ENCODE peak calls at places on chromosome 4, in five cellular contexts. O is IMR-90, W is lower leg skin, P is esophagus muscularis mucosa, E is heart left ventricle. M is an unnamed sample.

GRCh38 chr4:93199492-93199891 is 629.1 kb upstream of the ATOH1 start:
- DNase-seq in O (peak), E (no peak), W (no peak), P (no peak), M (no peak)

GRCh38 chr4:81257021-81257420 is 42.0 kb upstream of the PRKG2 start:
- DNase-seq in E (no peak), W (no peak), P (no peak), O (peak), M (no peak)

GRCh38 chr4:113699772-113700171 is 61.8 kb downstream of the CAMK2D start:
- DNase-seq in P (no peak), E (no peak), O (peak), W (no peak), M (no peak)

GRCh38 chr4:88143504-88143903 is 14.9 kb downstream of the ABCG2 start:
- DNase-seq in W (no peak), E (no peak), O (peak), P (no peak), M (no peak)

GRCh38 chr4:142845293-142846070 is 619 bp downstream of the INPP4B start:
- DNase-seq in O (no peak), E (peak), W (peak), P (no peak), M (no peak)

GRCh38 chr4:1837069-1837468 is 18.9 kb downstream of the LETM1 start:
- DNase-seq in W (no peak), E (no peak), O (no peak), P (no peak), M (no peak)

GRCh38 chr4:83115000-83115399 is 471 bp upstream of the PLAC8 start:
- DNase-seq in E (no peak), O (peak), W (no peak), P (no peak), M (no peak)

GRCh38 chr4:7980036-7980435 is 40.4 kb upstream of the AFAP1 start:
- DNase-seq in P (no peak), E (no peak), W (no peak), O (peak), M (no peak)

GRCh38 chr4:185811509-185812364 is at the start of gene SORBS2:
- DNase-seq in W (no peak), E (peak), P (no peak), O (peak), M (peak)

GRCh38 chr4:185809517-185810071 is 2.4 kb downstream of the SORBS2 start:
- DNase-seq in W (no peak), P (no peak), O (no peak), E (no peak), M (no peak)

GRCh38 chr4:185817403-185817818 is 5.4 kb upstream of the SORBS2 start:
- DNase-seq in O (no peak), P (peak), W (no peak), E (peak), M (no peak)

GRCh38 chr4:185810746-185811508 is 1.1 kb downstream of the SORBS2 start:
- DNase-seq in O (no peak), P (no peak), W (no peak), E (no peak), M (no peak)

DNA sequence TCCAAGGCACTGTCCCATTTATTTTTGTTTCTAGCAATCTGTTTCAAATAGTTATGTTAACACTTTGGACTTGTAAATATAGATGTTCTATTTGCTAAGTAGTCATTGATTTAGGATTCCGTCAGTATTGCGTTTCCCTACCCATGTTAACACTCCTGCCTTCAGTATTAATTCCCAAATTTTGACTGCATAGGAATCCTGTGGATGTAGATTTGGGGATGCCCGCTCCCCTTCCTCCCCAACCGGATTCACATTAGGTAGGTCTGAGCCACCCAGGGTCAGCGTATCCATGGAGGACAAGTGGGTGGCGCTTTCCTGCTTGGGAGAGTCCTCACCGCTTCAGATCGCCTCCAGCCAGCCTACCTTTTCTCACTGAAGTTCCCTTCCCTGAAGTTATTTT is 1.1 kb upstream of the SORBS2 start:
- DNase-seq in E (no peak), W (no peak), O (no peak), P (no peak), M (no peak)
- TF ChIP-seq POLR2A in E (no peak), W (no peak), O (no peak), P (no peak), M (no peak)

DNA sequence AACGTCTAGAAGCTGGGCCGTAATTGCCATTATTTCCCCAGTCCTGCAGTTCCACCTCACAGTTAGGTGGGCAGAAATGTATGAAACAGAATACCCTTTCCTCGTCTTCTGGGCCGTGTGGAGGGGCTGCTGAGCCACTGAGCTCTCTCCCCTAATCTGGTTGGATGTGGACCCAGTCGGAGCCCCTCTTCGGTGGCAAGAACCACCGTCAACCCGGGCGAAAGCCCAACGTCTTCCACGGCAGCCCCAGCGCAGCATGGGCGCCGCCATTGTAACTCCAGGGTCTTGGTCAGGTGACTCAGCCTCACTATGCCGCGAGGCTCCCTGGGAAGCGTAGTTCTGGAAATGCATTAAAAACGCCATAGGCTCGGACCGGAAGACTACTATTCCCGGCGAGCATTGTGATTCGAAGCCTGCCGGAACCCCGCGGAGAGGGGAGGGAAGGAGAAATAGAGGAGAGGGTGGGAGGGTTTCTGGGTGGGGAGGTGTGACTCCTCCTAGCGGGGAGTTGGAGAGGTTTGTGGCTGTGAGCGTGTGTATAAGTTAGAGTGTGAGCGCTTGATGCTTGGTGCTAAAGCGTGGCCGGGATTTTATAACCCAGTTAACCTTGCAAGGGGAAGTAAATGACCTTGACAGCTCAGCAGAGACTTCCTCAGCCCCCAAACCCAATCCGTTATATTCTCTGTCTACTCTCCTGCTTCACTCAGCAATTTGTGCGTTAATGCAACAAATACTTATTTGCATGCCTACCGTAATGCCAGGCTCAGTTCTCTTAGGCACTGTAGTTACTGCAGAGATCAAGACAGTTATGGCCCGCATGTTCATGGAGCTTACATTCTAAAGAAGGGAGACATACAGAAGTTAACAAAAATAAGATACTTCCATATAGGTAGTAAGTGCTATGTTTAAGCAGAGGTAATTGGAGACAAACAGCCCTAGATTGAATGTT is at the start of gene GATB:
- DNase-seq in P (peak), O (peak), W (peak), E (peak), M (peak)
- TF ChIP-seq POLR2A in P (no peak), O (peak), W (no peak), E (peak), M (peak)

DNA sequence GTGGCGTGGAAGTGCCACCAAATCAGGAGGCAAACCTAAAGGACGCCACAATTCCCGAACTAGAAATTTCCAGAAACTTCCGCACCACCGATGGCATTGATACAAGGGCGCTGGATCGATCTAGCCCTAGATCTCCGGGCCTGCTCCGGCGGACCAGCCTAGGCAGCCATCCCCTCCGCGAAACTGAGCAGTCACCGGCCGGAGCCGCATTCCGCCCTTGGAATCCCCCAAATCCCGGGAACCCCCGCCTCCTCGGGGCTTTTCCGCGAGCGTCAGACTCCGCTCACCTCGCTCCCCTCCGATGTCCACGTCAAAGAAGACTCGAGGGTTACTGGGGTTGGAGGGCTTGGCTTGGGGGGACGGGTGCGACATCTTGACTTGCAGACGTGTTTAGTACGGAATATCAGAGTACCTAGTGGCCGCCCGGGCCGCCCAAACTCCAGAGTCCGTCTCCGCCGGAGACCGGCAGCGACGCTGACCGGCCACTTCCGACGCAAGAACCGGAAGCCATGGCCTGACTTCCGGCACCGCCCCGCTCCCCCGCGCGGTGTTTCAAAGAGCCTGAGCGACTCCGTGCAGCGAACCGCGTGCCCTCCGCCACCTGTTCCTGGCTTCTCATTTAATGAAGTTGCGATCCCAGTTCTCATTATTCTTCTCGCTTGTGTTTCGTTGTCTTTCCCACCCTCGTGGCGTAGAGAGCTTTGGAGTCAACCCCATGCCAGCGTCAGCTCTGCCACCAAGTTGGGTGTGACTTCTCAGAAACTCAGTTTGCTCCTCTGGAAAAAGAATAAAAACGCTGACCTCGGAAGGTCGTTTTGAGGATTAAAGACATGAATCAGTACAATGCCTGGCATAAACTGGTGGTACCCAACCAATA is at the start of gene PPID:
- DNase-seq in O (peak), E (peak), P (peak), W (peak), M (peak)
- TF ChIP-seq POLR2A in O (peak), E (peak), P (peak), W (no peak), M (peak)

GRCh38 chr4:41258783-41259182 is 2.1 kb downstream of the UCHL1 start:
- DNase-seq in E (no peak), O (peak), W (no peak), P (no peak), M (no peak)

GRCh38 chr4:41257901-41258300 is 1.2 kb downstream of the UCHL1 start:
- DNase-seq in W (no peak), O (no peak), P (no peak), E (no peak), M (no peak)

GRCh38 chr4:41256740-41257256 is at the start of gene UCHL1:
- DNase-seq in P (no peak), O (peak), W (no peak), E (peak), M (no peak)

GRCh38 chr4:41256131-41256739 is 493 bp upstream of the UCHL1 start:
- DNase-seq in P (no peak), W (no peak), O (peak), E (no peak), M (no peak)

DNA sequence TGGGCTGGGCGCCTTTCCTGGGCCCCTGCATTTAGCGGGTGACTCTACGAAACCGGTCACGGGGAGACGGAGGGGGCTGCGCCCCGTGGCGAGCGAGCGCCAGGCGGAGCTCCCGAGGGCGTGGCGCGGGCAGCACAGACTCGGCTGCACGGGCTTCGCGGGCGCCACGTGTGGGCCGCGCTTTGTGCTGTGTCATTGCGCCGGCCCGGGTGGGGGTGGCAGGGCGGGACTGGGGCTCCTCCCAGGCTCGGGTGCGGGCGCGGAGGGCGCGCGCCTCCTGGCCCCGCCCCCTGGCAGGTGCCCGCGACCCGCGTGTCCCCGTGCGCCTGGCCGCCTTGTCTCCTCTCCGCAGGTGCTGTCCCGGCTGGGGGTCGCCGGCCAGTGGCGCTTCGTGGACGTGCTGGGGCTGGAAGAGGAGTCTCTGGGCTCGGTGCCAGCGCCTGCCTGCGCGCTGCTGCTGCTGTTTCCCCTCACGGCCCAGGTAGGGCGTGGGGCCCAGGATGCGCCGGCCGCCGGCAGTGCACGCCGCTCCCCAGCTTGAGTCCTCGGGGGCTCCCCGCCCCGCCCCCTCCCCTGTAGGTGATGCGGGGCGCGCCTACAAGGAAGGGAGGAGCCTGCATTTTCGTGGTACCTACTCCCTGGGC is 651 bp downstream of the UCHL1 start:
- DNase-seq in O (peak), W (peak), P (no peak), E (peak), M (peak)
- TF ChIP-seq POLR2A in O (no peak), W (no peak), P (no peak), E (no peak), M (no peak)

GRCh38 chr4:173370477-173371291 is at the start of gene SAP30:
- DNase-seq in P (peak), W (peak), E (peak), O (peak), M (peak)
- TF ChIP-seq POLR2A in P (peak), W (no peak), E (peak), O (peak), M (peak)

GRCh38 chr4:102301167-102301566 is 44.1 kb downstream of the SLC39A8 start:
- DNase-seq in E (no peak), O (no peak), P (no peak), W (no peak), M (no peak)
- TF ChIP-seq POLR2A in E (no peak), O (no peak), P (no peak), W (no peak), M (no peak)

GRCh38 chr4:39181905-39182638 is at the start of gene WDR19:
- DNase-seq in E (peak), W (peak), P (peak), O (peak), M (peak)
- TF ChIP-seq POLR2A in E (peak), W (no peak), P (no peak), O (no peak), M (no peak)

M was measured in Peyer's patch.